ENCODE peak calls at places on chromosomes 3 and 15, in nine cellular contexts. T, X, E, S, O, V, J, Z and G are unnamed samples.
A peak's percentile ranks its signal among the peaks of the same experiment; 100 is the strongest.

GRCh38 chr3:156151824-156152428 is 31.5 kb downstream of the KCNAB1 start:
- DNase-seq in T (peak; percentile 74), X (peak; percentile 63), E (peak; percentile 35), S (peak; percentile 91), O (peak; percentile 74), V (peak; percentile 85), J (peak; percentile 53), Z (peak; percentile 35), G (peak; percentile 73)

GRCh38 chr3:47015151-47015550 is 35.7 kb downstream of the NBEAL2 start:
- DNase-seq in T (no peak), X (no peak), E (no peak), S (no peak), O (no peak), V (no peak), J (no peak), Z (no peak), G (no peak)

GRCh38 chr3:11482024-11482423 is 161.7 kb downstream of the VGLL4 start:
- DNase-seq in T (no peak), X (no peak), E (no peak), S (no peak), O (peak; percentile 62), V (peak; percentile 87), J (peak; percentile 82), Z (peak; percentile 75), G (peak; percentile 30)

GRCh38 chr3:131688370-131688769 is 185.6 kb upstream of the MRPL3 start:
- DNase-seq in T (no peak), X (no peak), E (no peak), S (no peak), O (no peak), V (no peak), J (no peak), Z (no peak), G (no peak)

GRCh38 chr3:97138914-97139541 is 324.6 kb downstream of the EPHA6 start:
- DNase-seq in T (peak; percentile 46), X (peak; percentile 7), E (no peak), S (no peak), O (no peak), V (peak; percentile 46), J (no peak), Z (no peak), G (no peak)

GRCh38 chr3:111729087-111729846 is 129.8 kb upstream of the PHLDB2 start:
- DNase-seq in T (no peak), X (no peak), E (no peak), S (peak; percentile 91), O (peak; percentile 33), V (peak; percentile 78), J (peak; percentile 54), Z (peak; percentile 88), G (no peak)

GRCh38 chr15:50009634-50010033 is 109.4 kb downstream of the ATP8B4 start:
- DNase-seq in T (no peak), X (no peak), E (no peak), S (no peak), O (no peak), V (no peak), J (no peak), Z (no peak), G (no peak)

GRCh38 chr15:85620321-85621044 is 174.2 kb downstream of the KLHL25 start:
- DNase-seq in T (no peak), X (no peak), E (no peak), S (no peak), O (no peak), V (no peak), J (peak; percentile 56), Z (no peak), G (no peak)

GRCh38 chr15:65666257-65666656 is 44.5 kb downstream of the SLC24A1 start:
- DNase-seq in T (peak; percentile 49), X (no peak), E (no peak), S (peak; percentile 37), O (no peak), V (no peak), J (no peak), Z (no peak), G (no peak)

GRCh38 chr15:74302821-74303359 is 64.6 kb downstream of the CYP11A1 start:
- DNase-seq in T (peak; percentile 38), X (peak; percentile 47), E (peak; percentile 49), S (no peak), O (peak; percentile 46), V (peak; percentile 46), J (peak; percentile 57), Z (no peak), G (peak; percentile 32)

GRCh38 chr3:94440767-94441493 is 378.1 kb downstream of the NSUN3 start:
- DNase-seq in T (peak; percentile 33), X (no peak), E (no peak), S (no peak), O (no peak), V (no peak), J (no peak), Z (no peak), G (no peak)

GRCh38 chr3:155086041-155086440 is 5.9 kb downstream of the MME start:
- DNase-seq in T (no peak), X (no peak), E (no peak), S (no peak), O (no peak), V (no peak), J (no peak), Z (no peak), G (no peak)

GRCh38 chr15:25803036-25803435 is 60.1 kb downstream of the ATP10A start:
- DNase-seq in T (no peak), X (no peak), E (no peak), S (peak; percentile 57), O (no peak), V (no peak), J (no peak), Z (no peak), G (no peak)

GRCh38 chr15:82805994-82806406 is at the start of gene FSD2:
- DNase-seq in T (no peak), X (no peak), E (no peak), S (no peak), O (no peak), V (no peak), J (no peak), Z (no peak), G (peak; percentile 11)

GRCh38 chr3:119184808-119185690 is 11.7 kb downstream of the UPK1B start:
- DNase-seq in T (peak; percentile 96), X (no peak), E (no peak), S (no peak), O (no peak), V (no peak), J (no peak), Z (no peak), G (no peak)
- TF ChIP-seq EP300 in T (peak; percentile 91), X (no peak), E (no peak), S (no peak), O (no peak), V (no peak), J (no peak), Z (no peak), G (no peak)

GRCh38 chr15:101528108-101528916 is 38.8 kb upstream of the PCSK6 start:
- DNase-seq in T (peak; percentile 63), X (no peak), E (no peak), S (peak; percentile 92), O (peak; percentile 68), V (peak; percentile 83), J (peak; percentile 71), Z (peak; percentile 73), G (peak; percentile 74)

GRCh38 chr15:101525087-101525669 is 35.7 kb upstream of the PCSK6 start:
- DNase-seq in T (no peak), X (no peak), E (no peak), S (peak; percentile 72), O (no peak), V (no peak), J (no peak), Z (no peak), G (no peak)

GRCh38 chr15:101526442-101526841 is 36.9 kb upstream of the PCSK6 start:
- DNase-seq in T (no peak), X (no peak), E (no peak), S (peak; percentile 90), O (no peak), V (no peak), J (no peak), Z (no peak), G (no peak)

GRCh38 chr15:101526021-101526420 is 36.5 kb upstream of the PCSK6 start:
- DNase-seq in T (no peak), X (no peak), E (no peak), S (no peak), O (no peak), V (no peak), J (no peak), Z (no peak), G (no peak)

GRCh38 chr15:101526890-101527289 is 37.4 kb upstream of the PCSK6 start:
- DNase-seq in T (no peak), X (no peak), E (no peak), S (peak; percentile 82), O (no peak), V (no peak), J (no peak), Z (no peak), G (no peak)
- TF ChIP-seq EP300 in T (no peak), X (no peak), E (no peak), S (no peak), O (no peak), V (no peak), J (no peak), Z (no peak), G (no peak)

GRCh38 chr3:151440940-151441339 is 19.9 kb downstream of the IGSF10 start:
- DNase-seq in T (no peak), X (no peak), E (no peak), S (no peak), O (no peak), V (no peak), J (no peak), Z (no peak), G (no peak)

GRCh38 chr3:151437906-151438305 is 23.0 kb downstream of the IGSF10 start:
- DNase-seq in T (no peak), X (no peak), E (no peak), S (no peak), O (no peak), V (no peak), J (no peak), Z (no peak), G (no peak)

GRCh38 chr3:151437047-151437446 is 23.8 kb downstream of the IGSF10 start:
- DNase-seq in T (no peak), X (no peak), E (no peak), S (no peak), O (no peak), V (no peak), J (no peak), Z (no peak), G (no peak)

GRCh38 chr3:151443583-151443982 is 17.3 kb downstream of the IGSF10 start:
- DNase-seq in T (no peak), X (no peak), E (no peak), S (no peak), O (no peak), V (no peak), J (no peak), Z (no peak), G (no peak)

GRCh38 chr3:151439652-151440125 is 21.2 kb downstream of the IGSF10 start:
- DNase-seq in T (peak; percentile 76), X (no peak), E (peak; percentile 40), S (no peak), O (no peak), V (no peak), J (peak; percentile 37), Z (no peak), G (no peak)
- TF ChIP-seq EP300 in T (no peak), X (no peak), E (no peak), S (no peak), O (no peak), V (no peak), J (no peak), Z (no peak), G (no peak)

DNA sequence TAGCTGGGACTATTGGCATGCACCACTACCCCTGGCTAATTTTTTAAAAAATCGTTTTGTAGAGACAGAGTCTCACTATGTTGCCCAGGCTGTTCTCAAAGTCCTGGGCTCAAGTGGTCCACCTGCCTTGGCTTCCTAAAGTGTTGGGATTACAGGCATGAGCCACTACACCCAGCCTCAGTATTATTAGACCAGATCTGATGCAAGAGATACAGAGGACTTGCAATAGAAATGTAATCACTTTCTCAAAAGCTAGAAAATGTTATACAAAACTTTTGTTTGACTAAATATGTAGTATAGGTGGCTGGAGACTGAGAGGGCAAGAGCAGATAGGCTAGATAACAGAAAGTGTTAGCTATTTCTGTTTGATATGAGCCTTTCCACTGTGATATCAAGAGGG is 531.9 kb downstream of the SOX2 start:
- DNase-seq in T (no peak), X (no peak), E (no peak), S (no peak), O (no peak), V (no peak), J (no peak), Z (no peak), G (no peak)
- TF ChIP-seq EP300 in T (no peak), X (no peak), E (no peak), S (no peak), O (no peak), V (no peak), J (no peak), Z (no peak), G (no peak)